ENCODE peak calls at places on chromosomes 11 and 22, in ten cellular contexts. One of them, this sample, is unnamed. For H3K4me1, the result is how much of the 10 kb centered on the place peaks cover.

GRCh38 chr11:45142241-45142885 is 4.1 kb upstream of the PRDM11 start:
- DNase-seq in upper lobe of right lung: peak
- DNase-seq in tibial artery: no peak
- DNase-seq in HepG2: no peak
- DNase-seq in sigmoid colon: peak
- DNase-seq in hepatocyte: no peak
- DNase-seq in gastrocnemius medialis: no peak
- DNase-seq in Peyer's patch: no peak
- DNase-seq in left ventricle myocardium inferior: no peak
- DNase-seq in ovary: no peak
- DNase-seq in this sample: no peak

GRCh38 chr11:76824980-76825725 is 35.6 kb upstream of the ACER3 start:
- DNase-seq in sigmoid colon: no peak
- DNase-seq in Peyer's patch: no peak
- DNase-seq in tibial artery: no peak
- DNase-seq in left ventricle myocardium inferior: no peak
- DNase-seq in upper lobe of right lung: no peak
- DNase-seq in HepG2: no peak
- DNase-seq in gastrocnemius medialis: no peak
- DNase-seq in hepatocyte: no peak
- DNase-seq in ovary: no peak
- DNase-seq in this sample: no peak

GRCh38 chr11:36465449-36466163 is 44.5 kb downstream of the TRAF6 start:
- DNase-seq in left ventricle myocardium inferior: no peak
- DNase-seq in hepatocyte: no peak
- DNase-seq in sigmoid colon: no peak
- DNase-seq in Peyer's patch: no peak
- DNase-seq in tibial artery: no peak
- DNase-seq in ovary: no peak
- DNase-seq in HepG2: no peak
- DNase-seq in gastrocnemius medialis: no peak
- DNase-seq in upper lobe of right lung: no peak
- DNase-seq in this sample: no peak

GRCh38 chr22:50506611-50507420 is 686 bp downstream of the LMF2 start:
- DNase-seq in Peyer's patch: no peak
- DNase-seq in sigmoid colon: peak
- DNase-seq in upper lobe of right lung: no peak
- DNase-seq in tibial artery: no peak
- DNase-seq in left ventricle myocardium inferior: no peak
- DNase-seq in ovary: peak
- DNase-seq in HepG2: no peak
- DNase-seq in gastrocnemius medialis: no peak
- DNase-seq in hepatocyte: peak
- DNase-seq in this sample: no peak

GRCh38 chr11:19199766-19200165 is 2.0 kb downstream of the CSRP3 start:
- DNase-seq in tibial artery: no peak
- DNase-seq in upper lobe of right lung: no peak
- DNase-seq in Peyer's patch: no peak
- DNase-seq in sigmoid colon: no peak
- DNase-seq in HepG2: no peak
- DNase-seq in ovary: no peak
- DNase-seq in gastrocnemius medialis: no peak
- DNase-seq in hepatocyte: peak
- DNase-seq in left ventricle myocardium inferior: no peak
- DNase-seq in this sample: no peak

GRCh38 chr11:120652705-120653335 is 141.3 kb downstream of the GRIK4 start:
- DNase-seq in upper lobe of right lung: no peak
- DNase-seq in ovary: no peak
- DNase-seq in gastrocnemius medialis: no peak
- DNase-seq in Peyer's patch: no peak
- DNase-seq in sigmoid colon: no peak
- DNase-seq in left ventricle myocardium inferior: no peak
- DNase-seq in HepG2: no peak
- DNase-seq in hepatocyte: no peak
- DNase-seq in tibial artery: no peak
- DNase-seq in this sample: no peak

GRCh38 chr11:125358254-125358840 is 137.7 kb downstream of the FEZ1 start:
- DNase-seq in tibial artery: no peak
- DNase-seq in left ventricle myocardium inferior: no peak
- DNase-seq in gastrocnemius medialis: no peak
- DNase-seq in upper lobe of right lung: no peak
- DNase-seq in HepG2: no peak
- DNase-seq in sigmoid colon: no peak
- DNase-seq in Peyer's patch: no peak
- DNase-seq in hepatocyte: no peak
- DNase-seq in ovary: no peak
- DNase-seq in this sample: no peak

GRCh38 chr22:27445876-27446275 is 355.7 kb downstream of the MN1 start:
- DNase-seq in ovary: peak
- DNase-seq in Peyer's patch: no peak
- DNase-seq in hepatocyte: no peak
- DNase-seq in HepG2: no peak
- DNase-seq in tibial artery: no peak
- DNase-seq in left ventricle myocardium inferior: peak
- DNase-seq in upper lobe of right lung: no peak
- DNase-seq in gastrocnemius medialis: no peak
- DNase-seq in sigmoid colon: peak
- DNase-seq in this sample: peak

GRCh38 chr11:129987950-129988349 is 14.7 kb downstream of the PRDM10 start:
- DNase-seq in hepatocyte: no peak
- DNase-seq in gastrocnemius medialis: no peak
- DNase-seq in left ventricle myocardium inferior: no peak
- DNase-seq in HepG2: no peak
- DNase-seq in tibial artery: no peak
- DNase-seq in ovary: no peak
- DNase-seq in upper lobe of right lung: no peak
- DNase-seq in Peyer's patch: no peak
- DNase-seq in sigmoid colon: no peak
- DNase-seq in this sample: no peak

GRCh38 chr11:77101043-77101537 is 1.6 kb upstream of the OMP start:
- DNase-seq in Peyer's patch: no peak
- DNase-seq in gastrocnemius medialis: no peak
- DNase-seq in HepG2: peak
- DNase-seq in sigmoid colon: no peak
- DNase-seq in hepatocyte: no peak
- DNase-seq in upper lobe of right lung: peak
- DNase-seq in tibial artery: no peak
- DNase-seq in left ventricle myocardium inferior: no peak
- DNase-seq in ovary: peak
- DNase-seq in this sample: no peak

GRCh38 chr11:47668665-47669064 is 26.3 kb upstream of the MTCH2 start:
- DNase-seq in left ventricle myocardium inferior: no peak
- DNase-seq in sigmoid colon: no peak
- DNase-seq in upper lobe of right lung: no peak
- DNase-seq in tibial artery: no peak
- DNase-seq in gastrocnemius medialis: no peak
- DNase-seq in hepatocyte: no peak
- DNase-seq in HepG2: peak
- DNase-seq in Peyer's patch: no peak
- DNase-seq in ovary: no peak
- DNase-seq in this sample: no peak

GRCh38 chr11:33461726-33462125 is 204.5 kb downstream of the HIPK3 start:
- DNase-seq in upper lobe of right lung: no peak
- DNase-seq in Peyer's patch: no peak
- DNase-seq in left ventricle myocardium inferior: no peak
- DNase-seq in HepG2: no peak
- DNase-seq in hepatocyte: no peak
- DNase-seq in gastrocnemius medialis: no peak
- DNase-seq in sigmoid colon: no peak
- DNase-seq in ovary: no peak
- DNase-seq in tibial artery: no peak
- DNase-seq in this sample: no peak

GRCh38 chr11:122897606-122898210 is 15.1 kb downstream of the JHY start:
- DNase-seq in Peyer's patch: no peak
- DNase-seq in left ventricle myocardium inferior: no peak
- DNase-seq in upper lobe of right lung: no peak
- DNase-seq in hepatocyte: no peak
- DNase-seq in tibial artery: no peak
- DNase-seq in HepG2: no peak
- DNase-seq in sigmoid colon: no peak
- DNase-seq in gastrocnemius medialis: no peak
- DNase-seq in ovary: no peak
- DNase-seq in this sample: no peak

GRCh38 chr11:10460611-10461275 is 5.7 kb downstream of the AMPD3 start:
- DNase-seq in gastrocnemius medialis: no peak
- DNase-seq in tibial artery: no peak
- DNase-seq in upper lobe of right lung: no peak
- DNase-seq in Peyer's patch: no peak
- DNase-seq in hepatocyte: no peak
- DNase-seq in ovary: no peak
- DNase-seq in sigmoid colon: no peak
- DNase-seq in HepG2: no peak
- DNase-seq in left ventricle myocardium inferior: no peak
- DNase-seq in this sample: no peak
- H3K4me1 ChIP-seq in gastrocnemius medialis: under half
- H3K4me1 ChIP-seq in tibial artery: under half
- H3K4me1 ChIP-seq in upper lobe of right lung: under half
- H3K4me1 ChIP-seq in Peyer's patch: under half
- H3K4me1 ChIP-seq in hepatocyte: under half
- H3K4me1 ChIP-seq in ovary: under half
- H3K4me1 ChIP-seq in sigmoid colon: under half
- H3K4me1 ChIP-seq in HepG2: under half
- H3K4me1 ChIP-seq in left ventricle myocardium inferior: under half
- H3K4me1 ChIP-seq in this sample: under half

GRCh38 chr11:116073854-116074837 is 569.9 kb upstream of the CADM1 start:
- DNase-seq in Peyer's patch: no peak
- DNase-seq in HepG2: no peak
- DNase-seq in tibial artery: no peak
- DNase-seq in left ventricle myocardium inferior: peak
- DNase-seq in sigmoid colon: no peak
- DNase-seq in ovary: no peak
- DNase-seq in gastrocnemius medialis: no peak
- DNase-seq in upper lobe of right lung: no peak
- DNase-seq in hepatocyte: peak
- DNase-seq in this sample: peak

GRCh38 chr11:116082256-116082655 is 578.0 kb upstream of the CADM1 start:
- DNase-seq in gastrocnemius medialis: no peak
- DNase-seq in upper lobe of right lung: no peak
- DNase-seq in hepatocyte: no peak
- DNase-seq in Peyer's patch: no peak
- DNase-seq in left ventricle myocardium inferior: no peak
- DNase-seq in tibial artery: no peak
- DNase-seq in sigmoid colon: no peak
- DNase-seq in HepG2: no peak
- DNase-seq in ovary: no peak
- DNase-seq in this sample: no peak

GRCh38 chr11:116079580-116079979 is 575.4 kb upstream of the CADM1 start:
- DNase-seq in Peyer's patch: no peak
- DNase-seq in gastrocnemius medialis: no peak
- DNase-seq in ovary: no peak
- DNase-seq in sigmoid colon: no peak
- DNase-seq in tibial artery: no peak
- DNase-seq in HepG2: no peak
- DNase-seq in left ventricle myocardium inferior: no peak
- DNase-seq in upper lobe of right lung: no peak
- DNase-seq in hepatocyte: no peak
- DNase-seq in this sample: no peak

GRCh38 chr11:116077092-116077491 is 572.9 kb upstream of the CADM1 start:
- DNase-seq in upper lobe of right lung: no peak
- DNase-seq in ovary: no peak
- DNase-seq in Peyer's patch: no peak
- DNase-seq in hepatocyte: no peak
- DNase-seq in HepG2: no peak
- DNase-seq in gastrocnemius medialis: no peak
- DNase-seq in sigmoid colon: no peak
- DNase-seq in tibial artery: no peak
- DNase-seq in left ventricle myocardium inferior: no peak
- DNase-seq in this sample: no peak

GRCh38 chr11:116078101-116078561 is 573.9 kb upstream of the CADM1 start:
- DNase-seq in tibial artery: no peak
- DNase-seq in hepatocyte: peak
- DNase-seq in left ventricle myocardium inferior: no peak
- DNase-seq in Peyer's patch: no peak
- DNase-seq in sigmoid colon: no peak
- DNase-seq in ovary: no peak
- DNase-seq in HepG2: peak
- DNase-seq in upper lobe of right lung: no peak
- DNase-seq in gastrocnemius medialis: no peak
- DNase-seq in this sample: no peak
- TF ChIP-seq CTCF in tibial artery: no peak
- TF ChIP-seq CTCF in hepatocyte: peak
- TF ChIP-seq CTCF in left ventricle myocardium inferior: peak
- TF ChIP-seq CTCF in Peyer's patch: no peak
- TF ChIP-seq CTCF in sigmoid colon: no peak
- TF ChIP-seq CTCF in ovary: no peak
- TF ChIP-seq CTCF in HepG2: peak
- TF ChIP-seq CTCF in upper lobe of right lung: peak
- TF ChIP-seq CTCF in gastrocnemius medialis: no peak
- TF ChIP-seq CTCF in this sample: no peak

GRCh38 chr22:46900549-46900948 is 138.1 kb downstream of the TBC1D22A start:
- DNase-seq in gastrocnemius medialis: no peak
- DNase-seq in left ventricle myocardium inferior: no peak
- DNase-seq in HepG2: no peak
- DNase-seq in upper lobe of right lung: no peak
- DNase-seq in Peyer's patch: no peak
- DNase-seq in sigmoid colon: no peak
- DNase-seq in tibial artery: no peak
- DNase-seq in ovary: no peak
- DNase-seq in hepatocyte: no peak
- DNase-seq in this sample: no peak
- H3K4me3 ChIP-seq in gastrocnemius medialis: no peak
- H3K4me3 ChIP-seq in left ventricle myocardium inferior: no peak
- H3K4me3 ChIP-seq in HepG2: no peak
- H3K4me3 ChIP-seq in upper lobe of right lung: no peak
- H3K4me3 ChIP-seq in Peyer's patch: no peak
- H3K4me3 ChIP-seq in sigmoid colon: no peak
- H3K4me3 ChIP-seq in tibial artery: no peak
- H3K4me3 ChIP-seq in ovary: no peak
- H3K4me3 ChIP-seq in hepatocyte: no peak
- H3K4me3 ChIP-seq in this sample: no peak

GRCh38 chr22:24145446-24146189 is 35.7 kb upstream of the SUSD2 start:
- DNase-seq in HepG2: no peak
- DNase-seq in gastrocnemius medialis: no peak
- DNase-seq in Peyer's patch: no peak
- DNase-seq in upper lobe of right lung: no peak
- DNase-seq in hepatocyte: no peak
- DNase-seq in ovary: no peak
- DNase-seq in tibial artery: no peak
- DNase-seq in sigmoid colon: no peak
- DNase-seq in left ventricle myocardium inferior: no peak
- DNase-seq in this sample: no peak

GRCh38 chr22:24144471-24145115 is 36.7 kb upstream of the SUSD2 start:
- DNase-seq in left ventricle myocardium inferior: peak
- DNase-seq in hepatocyte: no peak
- DNase-seq in gastrocnemius medialis: no peak
- DNase-seq in upper lobe of right lung: no peak
- DNase-seq in sigmoid colon: no peak
- DNase-seq in tibial artery: no peak
- DNase-seq in Peyer's patch: no peak
- DNase-seq in ovary: no peak
- DNase-seq in HepG2: no peak
- DNase-seq in this sample: no peak

GRCh38 chr22:24146791-24147353 is 34.4 kb upstream of the SUSD2 start:
- DNase-seq in upper lobe of right lung: no peak
- DNase-seq in tibial artery: peak
- DNase-seq in hepatocyte: peak
- DNase-seq in sigmoid colon: peak
- DNase-seq in Peyer's patch: no peak
- DNase-seq in ovary: peak
- DNase-seq in left ventricle myocardium inferior: peak
- DNase-seq in gastrocnemius medialis: peak
- DNase-seq in HepG2: no peak
- DNase-seq in this sample: no peak

GRCh38 chr22:24147666-24148065 is 33.6 kb upstream of the SUSD2 start:
- DNase-seq in hepatocyte: no peak
- DNase-seq in gastrocnemius medialis: no peak
- DNase-seq in tibial artery: no peak
- DNase-seq in Peyer's patch: no peak
- DNase-seq in ovary: no peak
- DNase-seq in HepG2: no peak
- DNase-seq in sigmoid colon: no peak
- DNase-seq in left ventricle myocardium inferior: no peak
- DNase-seq in upper lobe of right lung: no peak
- DNase-seq in this sample: no peak

GRCh38 chr22:24146190-24146616 is 35.1 kb upstream of the SUSD2 start:
- DNase-seq in HepG2: peak
- DNase-seq in tibial artery: peak
- DNase-seq in hepatocyte: peak
- DNase-seq in upper lobe of right lung: peak
- DNase-seq in sigmoid colon: peak
- DNase-seq in left ventricle myocardium inferior: no peak
- DNase-seq in ovary: peak
- DNase-seq in gastrocnemius medialis: peak
- DNase-seq in Peyer's patch: peak
- DNase-seq in this sample: peak
- H3K4me1 ChIP-seq in HepG2: under half
- H3K4me1 ChIP-seq in tibial artery: half or more
- H3K4me1 ChIP-seq in hepatocyte: half or more
- H3K4me1 ChIP-seq in upper lobe of right lung: half or more
- H3K4me1 ChIP-seq in sigmoid colon: half or more
- H3K4me1 ChIP-seq in left ventricle myocardium inferior: half or more
- H3K4me1 ChIP-seq in ovary: under half
- H3K4me1 ChIP-seq in gastrocnemius medialis: under half
- H3K4me1 ChIP-seq in Peyer's patch: under half
- H3K4me1 ChIP-seq in this sample: under half